ENCODE peak calls at places on chromosomes 6 and 20, in five cellular contexts. E is IMR-90, O is A549, B is H1, H is K562. T is an unnamed sample.

GRCh38 chr6:19838442-19839236 is 1.5 kb downstream of the ID4 start:
- DNase-seq in B (peak), E (peak), O (peak), H (no peak), T (peak)

GRCh38 chr20:618980-619379 is 8.9 kb upstream of the TCF15 start:
- DNase-seq in H (no peak), E (no peak), O (no peak), B (no peak), T (peak)

GRCh38 chr6:36720251-36721141 is 22.9 kb downstream of the RAB44 start:
- DNase-seq in B (no peak), O (no peak), E (no peak), H (no peak), T (no peak)

GRCh38 chr6:170522565-170523183 is 30.4 kb downstream of the PSMB1 start:
- DNase-seq in O (peak), H (no peak), E (peak), B (no peak), T (no peak)

GRCh38 chr20:24662756-24663399 is 193.4 kb downstream of the SYNDIG1 start:
- DNase-seq in B (no peak), O (no peak), H (no peak), E (peak), T (no peak)

GRCh38 chr6:129624488-129624887 is 85.5 kb downstream of the ARHGAP18 start:
- DNase-seq in B (no peak), H (no peak), E (no peak), O (no peak), T (no peak)

GRCh38 chr6:169086020-169086419 is 167.6 kb downstream of the THBS2 start:
- DNase-seq in H (no peak), E (no peak), B (no peak), O (no peak), T (no peak)

GRCh38 chr6:133191323-133191722 is 49.8 kb upstream of the EYA4 start:
- DNase-seq in B (no peak), O (no peak), H (no peak), E (no peak), T (no peak)

GRCh38 chr6:134537146-134537555 is 219.2 kb upstream of the SGK1 start:
- DNase-seq in H (no peak), E (peak), B (no peak), O (peak), T (no peak)

GRCh38 chr6:27332692-27333641 is 20.9 kb upstream of the POM121L2 start:
- DNase-seq in H (peak), O (peak), E (peak), B (peak), T (peak)

GRCh38 chr6:2229742-2230141 is 15.7 kb downstream of the GMDS start:
- DNase-seq in O (no peak), H (no peak), B (no peak), E (no peak), T (no peak)

GRCh38 chr20:32841632-32842031 is 17.1 kb upstream of the EFCAB8 start:
- DNase-seq in H (no peak), E (no peak), B (no peak), O (no peak), T (no peak)

GRCh38 chr6:147205690-147206600 is 1.7 kb downstream of the STXBP5 start:
- DNase-seq in B (no peak), E (peak), O (peak), H (peak), T (peak)

GRCh38 chr6:33343953-33344611 is 26.5 kb upstream of the ZBTB22 start:
- DNase-seq in H (no peak), E (no peak), B (no peak), O (no peak), T (no peak)

GRCh38 chr6:72826744-72827438 is 205.0 kb downstream of the KCNQ5 start:
- DNase-seq in B (no peak), H (no peak), O (no peak), E (peak), T (no peak)

GRCh38 chr20:54318892-54319291 is 111.0 kb downstream of the PFDN4 start:
- DNase-seq in B (no peak), E (no peak), H (no peak), O (no peak), T (no peak)

GRCh38 chr20:46132705-46133120 is 14.6 kb downstream of the CD40 start:
- DNase-seq in H (peak), E (peak), B (peak), O (peak), T (peak)
- TF ChIP-seq MAFK in H (peak), E (no peak), B (no peak), O (no peak), T (no peak)

GRCh38 chr6:38353310-38354032 is 286.3 kb downstream of the BTBD9 start:
- DNase-seq in O (no peak), E (no peak), H (no peak), B (no peak), T (no peak)
- TF ChIP-seq MAFK in O (no peak), E (no peak), H (no peak), B (no peak), T (no peak)

DNA sequence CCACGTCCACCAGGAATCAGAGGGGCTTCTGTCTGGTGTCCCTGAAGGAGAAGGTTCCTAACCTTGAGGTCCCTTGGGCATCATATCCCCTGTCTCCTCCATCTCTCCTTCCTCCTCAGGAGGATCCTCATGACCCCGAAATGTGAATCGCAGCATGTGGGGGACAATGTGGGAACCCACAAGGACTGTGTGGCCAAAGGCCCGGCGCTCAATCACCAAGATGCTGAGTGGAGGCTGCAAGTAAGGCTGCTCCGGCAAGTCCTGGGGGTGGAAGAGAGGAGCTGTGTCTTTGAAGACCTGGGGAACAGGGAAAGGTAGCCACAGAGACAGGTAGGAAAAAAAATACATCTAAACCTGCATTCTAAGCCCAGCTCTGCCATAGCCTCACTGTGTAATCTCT is 36.4 kb upstream of the SPAG4 start:
- DNase-seq in O (no peak), H (no peak), B (no peak), E (no peak), T (no peak)
- TF ChIP-seq MAFK in O (no peak), H (no peak), B (no peak), E (no peak), T (no peak)

GRCh38 chr6:14166821-14167220 is 49.2 kb downstream of the CD83 start:
- DNase-seq in B (no peak), E (no peak), H (no peak), O (no peak), T (no peak)

GRCh38 chr6:14170128-14170527 is 52.6 kb downstream of the CD83 start:
- DNase-seq in H (no peak), B (no peak), O (no peak), E (no peak), T (no peak)

GRCh38 chr6:14165091-14165490 is 47.5 kb downstream of the CD83 start:
- DNase-seq in O (no peak), E (peak), B (no peak), H (no peak), T (no peak)
- TF ChIP-seq MAFK in O (no peak), E (no peak), B (no peak), H (no peak), T (no peak)

GRCh38 chr6:118675225-118675624 is 23.8 kb upstream of the CEP85L start:
- DNase-seq in E (no peak), B (no peak), H (no peak), O (no peak), T (no peak)

GRCh38 chr6:118678866-118679265 is 27.5 kb upstream of the CEP85L start:
- DNase-seq in O (no peak), H (no peak), E (peak), B (no peak), T (no peak)

GRCh38 chr6:118677193-118677592 is 25.8 kb upstream of the CEP85L start:
- DNase-seq in E (no peak), H (no peak), O (no peak), B (no peak), T (no peak)

GRCh38 chr6:118680452-118681095 is 29.2 kb upstream of the CEP85L start:
- DNase-seq in E (no peak), O (no peak), H (no peak), B (no peak), T (no peak)

DNA sequence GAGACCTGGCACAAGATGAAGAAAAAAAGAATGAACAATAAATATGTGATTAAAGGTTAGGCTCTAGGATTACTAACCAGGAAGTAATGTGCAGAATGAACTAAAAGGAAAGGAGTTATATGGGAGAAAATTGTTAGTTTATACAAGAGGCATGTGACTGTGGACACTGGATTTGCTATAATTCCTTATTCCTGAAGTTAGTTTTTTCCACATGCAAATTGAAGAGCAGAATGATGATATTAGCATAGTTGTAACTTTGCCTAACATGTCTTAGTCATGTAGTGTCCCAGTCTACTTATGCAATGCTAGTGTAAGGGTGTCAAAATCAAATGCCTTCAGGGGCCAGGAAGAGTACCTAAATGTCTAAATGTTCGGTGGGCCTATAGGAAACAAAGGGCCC is 27.9 kb upstream of the CEP85L start:
- DNase-seq in O (no peak), E (peak), H (no peak), B (no peak), T (no peak)
- TF ChIP-seq MAFK in O (no peak), E (no peak), H (no peak), B (no peak), T (no peak)

GRCh38 chr6:149897855-149898744 is at the start of gene RAET1E:
- DNase-seq in E (no peak), H (no peak), B (no peak), O (no peak), T (no peak)
- TF ChIP-seq MAFK in E (no peak), H (no peak), B (no peak), O (no peak), T (no peak)

DNA sequence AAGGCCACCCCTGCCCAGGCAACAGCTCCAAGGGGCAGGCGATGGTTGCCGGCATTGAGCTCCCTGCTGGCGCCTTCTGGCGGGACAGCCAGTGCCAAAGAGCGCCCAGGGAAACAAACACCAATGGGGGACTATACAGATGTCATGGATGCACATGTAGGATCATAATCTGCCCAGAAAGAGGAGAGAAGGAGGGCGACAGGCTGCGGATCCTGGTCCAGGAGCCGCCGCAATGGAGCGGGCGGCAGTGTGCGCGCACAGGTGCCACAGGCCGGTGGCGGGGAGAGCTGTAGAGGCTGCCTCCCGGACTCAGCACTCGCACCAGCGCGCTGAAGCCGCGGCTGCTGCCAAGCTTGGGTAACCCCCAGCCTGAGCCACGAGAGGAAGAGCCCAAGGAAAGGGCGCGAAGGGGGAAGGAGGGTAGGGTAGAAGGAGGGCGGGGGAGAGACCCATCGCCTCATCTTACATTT is 418 bp upstream of the FUT9 start:
- DNase-seq in E (no peak), H (no peak), O (no peak), B (peak), T (no peak)
- TF ChIP-seq MAFK in E (no peak), H (no peak), O (no peak), B (no peak), T (no peak)

DNA sequence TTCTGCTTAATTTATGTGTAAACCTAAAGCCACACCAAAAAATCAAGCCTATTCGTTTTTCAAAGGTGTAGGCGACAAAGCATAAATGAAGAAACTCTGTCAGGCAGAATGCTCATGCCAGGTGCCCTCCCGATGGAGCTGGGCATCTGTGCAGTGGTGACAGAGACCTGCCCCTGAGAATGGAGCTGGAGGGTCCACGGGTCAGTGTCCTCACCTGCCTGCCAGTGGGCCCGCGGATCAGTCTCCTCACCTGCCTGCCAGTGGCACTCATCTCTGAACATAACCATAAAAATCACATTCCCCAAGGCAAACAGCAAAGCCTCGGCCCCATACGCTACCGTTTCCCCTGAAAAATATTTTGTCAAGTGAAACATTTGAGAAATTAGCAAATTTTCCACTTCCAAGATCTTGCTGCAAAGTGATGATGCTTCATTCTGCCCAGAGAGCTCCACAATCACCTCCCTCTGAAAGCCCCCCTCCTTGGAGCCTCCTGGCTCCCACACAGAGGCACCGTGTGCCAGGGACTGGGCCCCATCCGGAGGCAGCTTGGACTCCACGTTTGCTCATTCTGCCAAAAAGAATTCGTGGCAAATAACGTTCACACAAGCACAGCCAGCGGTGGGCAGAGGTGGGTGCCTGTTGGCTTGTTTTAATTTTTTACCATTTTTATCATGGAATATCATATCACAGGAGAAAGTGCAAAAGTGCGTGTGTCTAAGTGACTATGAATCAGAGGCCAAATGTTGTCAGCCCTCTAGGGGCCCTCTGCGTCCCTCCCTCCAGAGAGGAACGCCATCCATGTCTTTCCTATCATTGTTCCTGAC is 88.8 kb downstream of the YTHDF1 start:
- DNase-seq in B (no peak), E (no peak), H (no peak), O (no peak), T (no peak)
- TF ChIP-seq MAFK in B (no peak), E (no peak), H (no peak), O (no peak), T (no peak)